ENCODE peak calls at places on chromosomes 16 and 17, in ten cellular contexts. One of them, this sample, is unnamed.
A peak's percentile ranks its signal among the peaks of the same experiment; 100 is the strongest.

GRCh38 chr16:83853834-83854233 is 45.1 kb upstream of the MLYCD start:
- DNase-seq in upper lobe of left lung: no peak
- DNase-seq in stomach: no peak
- DNase-seq in suprapubic skin: no peak
- DNase-seq in sigmoid colon: no peak
- DNase-seq in HepG2: no peak
- DNase-seq in transverse colon: no peak
- DNase-seq in H1: no peak
- DNase-seq in K562: no peak
- DNase-seq in SK-N-SH: no peak
- DNase-seq in this sample: peak; percentile 90

GRCh38 chr17:49551221-49552069 is 24.2 kb upstream of the NXPH3 start:
- DNase-seq in H1: no peak
- DNase-seq in K562: no peak
- DNase-seq in SK-N-SH: peak; percentile 23
- DNase-seq in transverse colon: no peak
- DNase-seq in HepG2: no peak
- DNase-seq in stomach: no peak
- DNase-seq in suprapubic skin: peak; percentile 46
- DNase-seq in sigmoid colon: no peak
- DNase-seq in upper lobe of left lung: no peak
- DNase-seq in this sample: no peak

GRCh38 chr17:12415031-12415430 is 250.7 kb upstream of the MYOCD start:
- DNase-seq in transverse colon: no peak
- DNase-seq in HepG2: no peak
- DNase-seq in upper lobe of left lung: no peak
- DNase-seq in SK-N-SH: no peak
- DNase-seq in suprapubic skin: no peak
- DNase-seq in sigmoid colon: no peak
- DNase-seq in stomach: no peak
- DNase-seq in K562: no peak
- DNase-seq in H1: no peak
- DNase-seq in this sample: no peak

GRCh38 chr17:66301418-66301863 is 972 bp upstream of the PRKCA start:
- DNase-seq in H1: no peak
- DNase-seq in sigmoid colon: no peak
- DNase-seq in transverse colon: peak; percentile 10
- DNase-seq in HepG2: no peak
- DNase-seq in SK-N-SH: no peak
- DNase-seq in suprapubic skin: no peak
- DNase-seq in stomach: no peak
- DNase-seq in upper lobe of left lung: no peak
- DNase-seq in K562: no peak
- DNase-seq in this sample: no peak

GRCh38 chr17:2050871-2051387 is 4.0 kb upstream of the HIC1 start:
- DNase-seq in suprapubic skin: no peak
- DNase-seq in stomach: peak; percentile 52
- DNase-seq in HepG2: no peak
- DNase-seq in H1: peak; percentile 55
- DNase-seq in sigmoid colon: peak; percentile 71
- DNase-seq in transverse colon: peak; percentile 37
- DNase-seq in SK-N-SH: no peak
- DNase-seq in upper lobe of left lung: no peak
- DNase-seq in K562: peak; percentile 44
- DNase-seq in this sample: no peak

GRCh38 chr16:61289141-61289540 is 747.1 kb downstream of the CDH8 start:
- DNase-seq in suprapubic skin: no peak
- DNase-seq in stomach: no peak
- DNase-seq in HepG2: no peak
- DNase-seq in SK-N-SH: no peak
- DNase-seq in sigmoid colon: no peak
- DNase-seq in transverse colon: no peak
- DNase-seq in upper lobe of left lung: no peak
- DNase-seq in H1: no peak
- DNase-seq in K562: no peak
- DNase-seq in this sample: no peak

GRCh38 chr17:79622201-79622601 is 11.3 kb upstream of the RBFOX3 start:
- DNase-seq in upper lobe of left lung: peak; percentile 15
- DNase-seq in transverse colon: peak; percentile 7
- DNase-seq in suprapubic skin: peak; percentile 46
- DNase-seq in HepG2: no peak
- DNase-seq in K562: no peak
- DNase-seq in H1: peak; percentile 39
- DNase-seq in stomach: no peak
- DNase-seq in SK-N-SH: peak; percentile 36
- DNase-seq in sigmoid colon: peak; percentile 63
- DNase-seq in this sample: peak; percentile 83

GRCh38 chr17:3879181-3879580 is 13.7 kb downstream of the CAMKK1 start:
- DNase-seq in HepG2: no peak
- DNase-seq in sigmoid colon: no peak
- DNase-seq in suprapubic skin: no peak
- DNase-seq in stomach: no peak
- DNase-seq in SK-N-SH: peak; percentile 85
- DNase-seq in K562: no peak
- DNase-seq in transverse colon: no peak
- DNase-seq in upper lobe of left lung: no peak
- DNase-seq in H1: no peak
- DNase-seq in this sample: no peak

GRCh38 chr17:351875-352420 is 659 bp downstream of the RPH3AL start:
- DNase-seq in suprapubic skin: no peak
- DNase-seq in upper lobe of left lung: no peak
- DNase-seq in stomach: no peak
- DNase-seq in HepG2: no peak
- DNase-seq in K562: no peak
- DNase-seq in SK-N-SH: no peak
- DNase-seq in sigmoid colon: no peak
- DNase-seq in transverse colon: no peak
- DNase-seq in H1: no peak
- DNase-seq in this sample: no peak

DNA sequence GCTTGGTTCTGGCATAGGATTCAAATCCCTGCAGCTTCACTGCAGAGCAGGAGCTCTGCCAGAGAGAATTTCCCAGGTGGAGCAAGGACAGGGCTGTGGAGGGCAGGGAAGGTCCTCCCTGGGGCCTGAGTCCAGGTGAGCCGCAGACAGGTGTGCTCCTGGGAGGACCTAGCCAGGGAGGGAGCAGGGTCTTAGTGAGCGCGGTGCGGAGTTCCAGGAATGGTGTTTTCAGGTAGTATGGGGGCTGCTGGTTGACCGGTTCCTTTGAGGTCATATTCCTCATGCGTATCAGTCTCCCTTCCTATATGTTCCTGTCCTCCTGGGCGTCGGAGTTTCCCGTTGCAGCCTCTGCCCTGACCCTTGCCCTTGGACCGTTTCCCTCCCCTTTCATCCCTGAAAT is 813.3 kb downstream of the KCNJ18 start:
- DNase-seq in SK-N-SH: no peak
- DNase-seq in suprapubic skin: no peak
- DNase-seq in stomach: no peak
- DNase-seq in transverse colon: no peak
- DNase-seq in HepG2: no peak
- DNase-seq in upper lobe of left lung: no peak
- DNase-seq in sigmoid colon: no peak
- DNase-seq in H1: no peak
- DNase-seq in K562: no peak
- DNase-seq in this sample: no peak
- TF ChIP-seq POLR2AphosphoS5 in SK-N-SH: no peak
- TF ChIP-seq POLR2AphosphoS5 in suprapubic skin: no peak
- TF ChIP-seq POLR2AphosphoS5 in stomach: no peak
- TF ChIP-seq POLR2AphosphoS5 in transverse colon: no peak
- TF ChIP-seq POLR2AphosphoS5 in HepG2: no peak
- TF ChIP-seq POLR2AphosphoS5 in upper lobe of left lung: no peak
- TF ChIP-seq POLR2AphosphoS5 in sigmoid colon: no peak
- TF ChIP-seq POLR2AphosphoS5 in H1: no peak
- TF ChIP-seq POLR2AphosphoS5 in K562: no peak
- TF ChIP-seq POLR2AphosphoS5 in this sample: no peak

GRCh38 chr17:75370288-75370687 is 35.2 kb downstream of the GRB2 start:
- DNase-seq in suprapubic skin: no peak
- DNase-seq in transverse colon: no peak
- DNase-seq in HepG2: no peak
- DNase-seq in SK-N-SH: no peak
- DNase-seq in H1: no peak
- DNase-seq in sigmoid colon: peak; percentile 78
- DNase-seq in K562: no peak
- DNase-seq in upper lobe of left lung: no peak
- DNase-seq in stomach: peak; percentile 44
- DNase-seq in this sample: no peak
- TF ChIP-seq EP300 in suprapubic skin: no peak
- TF ChIP-seq EP300 in transverse colon: no peak
- TF ChIP-seq EP300 in HepG2: no peak
- TF ChIP-seq EP300 in SK-N-SH: no peak
- TF ChIP-seq EP300 in H1: no peak
- TF ChIP-seq EP300 in sigmoid colon: no peak
- TF ChIP-seq EP300 in K562: no peak
- TF ChIP-seq EP300 in upper lobe of left lung: no peak
- TF ChIP-seq EP300 in stomach: no peak
- TF ChIP-seq EP300 in this sample: no peak

GRCh38 chr17:78416791-78417530 is 38.5 kb downstream of the PGS1 start:
- DNase-seq in SK-N-SH: no peak
- DNase-seq in stomach: no peak
- DNase-seq in suprapubic skin: no peak
- DNase-seq in K562: no peak
- DNase-seq in sigmoid colon: peak; percentile 85
- DNase-seq in upper lobe of left lung: peak; percentile 83
- DNase-seq in H1: no peak
- DNase-seq in transverse colon: peak; percentile 42
- DNase-seq in HepG2: no peak
- DNase-seq in this sample: no peak
- TF ChIP-seq POLR2AphosphoS5 in SK-N-SH: no peak
- TF ChIP-seq POLR2AphosphoS5 in stomach: peak; percentile 29
- TF ChIP-seq POLR2AphosphoS5 in suprapubic skin: no peak
- TF ChIP-seq POLR2AphosphoS5 in K562: no peak
- TF ChIP-seq POLR2AphosphoS5 in sigmoid colon: peak; percentile 54
- TF ChIP-seq POLR2AphosphoS5 in upper lobe of left lung: peak; percentile 92
- TF ChIP-seq POLR2AphosphoS5 in H1: no peak
- TF ChIP-seq POLR2AphosphoS5 in transverse colon: peak; percentile 55
- TF ChIP-seq POLR2AphosphoS5 in HepG2: no peak
- TF ChIP-seq POLR2AphosphoS5 in this sample: peak; percentile 66

GRCh38 chr17:16917995-16918394 is 53.9 kb downstream of the TNFRSF13B start:
- DNase-seq in SK-N-SH: no peak
- DNase-seq in H1: no peak
- DNase-seq in suprapubic skin: no peak
- DNase-seq in upper lobe of left lung: peak; percentile 76
- DNase-seq in sigmoid colon: no peak
- DNase-seq in stomach: peak; percentile 16
- DNase-seq in HepG2: no peak
- DNase-seq in transverse colon: peak; percentile 6
- DNase-seq in K562: no peak
- DNase-seq in this sample: no peak
- TF ChIP-seq EP300 in SK-N-SH: no peak
- TF ChIP-seq EP300 in H1: no peak
- TF ChIP-seq EP300 in suprapubic skin: no peak
- TF ChIP-seq EP300 in upper lobe of left lung: no peak
- TF ChIP-seq EP300 in sigmoid colon: no peak
- TF ChIP-seq EP300 in stomach: no peak
- TF ChIP-seq EP300 in HepG2: no peak
- TF ChIP-seq EP300 in transverse colon: no peak
- TF ChIP-seq EP300 in K562: no peak
- TF ChIP-seq EP300 in this sample: no peak

GRCh38 chr17:14737984-14738651 is 437.2 kb downstream of the HS3ST3B1 start:
- DNase-seq in H1: no peak
- DNase-seq in SK-N-SH: no peak
- DNase-seq in stomach: peak; percentile 36
- DNase-seq in K562: peak; percentile 9
- DNase-seq in upper lobe of left lung: peak; percentile 86
- DNase-seq in suprapubic skin: peak; percentile 87
- DNase-seq in HepG2: peak; percentile 97
- DNase-seq in transverse colon: peak; percentile 49
- DNase-seq in sigmoid colon: peak; percentile 71
- DNase-seq in this sample: peak; percentile 90
- TF ChIP-seq POLR2AphosphoS5 in H1: no peak
- TF ChIP-seq POLR2AphosphoS5 in SK-N-SH: no peak
- TF ChIP-seq POLR2AphosphoS5 in stomach: no peak
- TF ChIP-seq POLR2AphosphoS5 in K562: no peak
- TF ChIP-seq POLR2AphosphoS5 in upper lobe of left lung: peak; percentile 55
- TF ChIP-seq POLR2AphosphoS5 in suprapubic skin: peak; percentile 59
- TF ChIP-seq POLR2AphosphoS5 in HepG2: no peak
- TF ChIP-seq POLR2AphosphoS5 in transverse colon: peak; percentile 30
- TF ChIP-seq POLR2AphosphoS5 in sigmoid colon: no peak
- TF ChIP-seq POLR2AphosphoS5 in this sample: no peak

GRCh38 chr16:890716-891352 is 80.0 kb downstream of the LMF1 start:
- DNase-seq in suprapubic skin: no peak
- DNase-seq in stomach: no peak
- DNase-seq in K562: no peak
- DNase-seq in HepG2: no peak
- DNase-seq in sigmoid colon: no peak
- DNase-seq in SK-N-SH: no peak
- DNase-seq in upper lobe of left lung: no peak
- DNase-seq in H1: no peak
- DNase-seq in transverse colon: no peak
- DNase-seq in this sample: no peak

GRCh38 chr16:889586-889985 is 81.2 kb downstream of the LMF1 start:
- DNase-seq in upper lobe of left lung: no peak
- DNase-seq in H1: no peak
- DNase-seq in K562: no peak
- DNase-seq in sigmoid colon: no peak
- DNase-seq in transverse colon: no peak
- DNase-seq in suprapubic skin: no peak
- DNase-seq in SK-N-SH: no peak
- DNase-seq in HepG2: no peak
- DNase-seq in stomach: no peak
- DNase-seq in this sample: no peak

GRCh38 chr16:890217-890616 is 80.6 kb downstream of the LMF1 start:
- DNase-seq in sigmoid colon: no peak
- DNase-seq in H1: no peak
- DNase-seq in stomach: no peak
- DNase-seq in upper lobe of left lung: no peak
- DNase-seq in K562: peak; percentile 48
- DNase-seq in suprapubic skin: no peak
- DNase-seq in HepG2: no peak
- DNase-seq in SK-N-SH: no peak
- DNase-seq in transverse colon: no peak
- DNase-seq in this sample: no peak

GRCh38 chr16:887846-888245 is 82.9 kb downstream of the LMF1 start:
- DNase-seq in stomach: no peak
- DNase-seq in upper lobe of left lung: no peak
- DNase-seq in SK-N-SH: no peak
- DNase-seq in transverse colon: no peak
- DNase-seq in sigmoid colon: peak; percentile 61
- DNase-seq in H1: no peak
- DNase-seq in suprapubic skin: no peak
- DNase-seq in HepG2: no peak
- DNase-seq in K562: no peak
- DNase-seq in this sample: no peak

GRCh38 chr16:888901-889570 is 81.7 kb downstream of the LMF1 start:
- DNase-seq in HepG2: no peak
- DNase-seq in K562: no peak
- DNase-seq in SK-N-SH: no peak
- DNase-seq in H1: no peak
- DNase-seq in sigmoid colon: peak; percentile 53
- DNase-seq in stomach: no peak
- DNase-seq in suprapubic skin: no peak
- DNase-seq in upper lobe of left lung: no peak
- DNase-seq in transverse colon: no peak
- DNase-seq in this sample: no peak
- TF ChIP-seq EP300 in HepG2: no peak
- TF ChIP-seq EP300 in K562: no peak
- TF ChIP-seq EP300 in SK-N-SH: no peak
- TF ChIP-seq EP300 in H1: no peak
- TF ChIP-seq EP300 in sigmoid colon: no peak
- TF ChIP-seq EP300 in stomach: no peak
- TF ChIP-seq EP300 in suprapubic skin: no peak
- TF ChIP-seq EP300 in upper lobe of left lung: no peak
- TF ChIP-seq EP300 in transverse colon: no peak
- TF ChIP-seq EP300 in this sample: no peak

GRCh38 chr16:71504901-71505300 is 15.8 kb upstream of the ZNF19 start:
- DNase-seq in SK-N-SH: no peak
- DNase-seq in sigmoid colon: no peak
- DNase-seq in upper lobe of left lung: no peak
- DNase-seq in stomach: no peak
- DNase-seq in H1: no peak
- DNase-seq in HepG2: no peak
- DNase-seq in K562: no peak
- DNase-seq in transverse colon: no peak
- DNase-seq in suprapubic skin: no peak
- DNase-seq in this sample: no peak
- TF ChIP-seq POLR2AphosphoS5 in SK-N-SH: no peak
- TF ChIP-seq POLR2AphosphoS5 in sigmoid colon: no peak
- TF ChIP-seq POLR2AphosphoS5 in upper lobe of left lung: no peak
- TF ChIP-seq POLR2AphosphoS5 in stomach: no peak
- TF ChIP-seq POLR2AphosphoS5 in H1: no peak
- TF ChIP-seq POLR2AphosphoS5 in HepG2: no peak
- TF ChIP-seq POLR2AphosphoS5 in K562: no peak
- TF ChIP-seq POLR2AphosphoS5 in transverse colon: no peak
- TF ChIP-seq POLR2AphosphoS5 in suprapubic skin: no peak
- TF ChIP-seq POLR2AphosphoS5 in this sample: no peak